ENCODE peak calls at places on chromosomes 12 and 14, in five cellular contexts. J is PC-3, E is PC-9, T is OCI-LY7, D is neural progenitor cell. Y is an unnamed sample.

GRCh38 chr12:51269174-51270066 is 795 bp downstream of the SMAGP start:
- DNase-seq in E (peak; percentile 74), J (peak; percentile 65), D (peak; percentile 90), T (peak; percentile 40), Y (peak; percentile 85)

GRCh38 chr12:87150969-87151662 is 878.1 kb downstream of the C12orf50 start:
- DNase-seq in D (peak; percentile 3), J (peak; percentile 56), E (peak; percentile 46), T (no peak), Y (peak; percentile 45)

GRCh38 chr14:70906785-70907171 is 481 bp upstream of the PCNX1 start:
- DNase-seq in E (no peak), D (no peak), T (no peak), J (no peak), Y (peak; percentile 48)

GRCh38 chr12:76284816-76285750 is 63.1 kb downstream of the BBS10 start:
- DNase-seq in D (no peak), T (no peak), J (peak; percentile 14), E (peak; percentile 24), Y (peak; percentile 27)

GRCh38 chr12:107584523-107584922 is 101.1 kb upstream of the PWP1 start:
- DNase-seq in E (no peak), J (no peak), D (no peak), T (no peak), Y (no peak)

GRCh38 chr12:93185369-93185741 is 192.4 kb upstream of the NUDT4 start:
- DNase-seq in D (no peak), J (no peak), T (no peak), E (no peak), Y (no peak)

GRCh38 chr12:132196038-132196872 is 52.0 kb downstream of the NOC4L start:
- DNase-seq in J (no peak), T (no peak), E (no peak), D (peak; percentile 49), Y (no peak)

GRCh38 chr12:12877789-12878455 is 13.4 kb upstream of the GPRC5A start:
- DNase-seq in T (no peak), D (no peak), E (no peak), J (no peak), Y (no peak)

GRCh38 chr12:109710747-109711595 is 2.7 kb upstream of the FAM222A start:
- DNase-seq in E (peak; percentile 29), D (no peak), J (no peak), T (no peak), Y (no peak)

GRCh38 chr12:93502802-93503623 is 35.7 kb downstream of the MRPL42 start:
- DNase-seq in T (peak; percentile 53), D (peak; percentile 56), E (peak; percentile 41), J (peak; percentile 65), Y (peak; percentile 62)

GRCh38 chr12:88298014-88298682 is 156.0 kb downstream of the TMTC3 start:
- DNase-seq in T (no peak), D (no peak), J (peak; percentile 4), E (no peak), Y (no peak)

GRCh38 chr14:77615231-77616132 is 955 bp downstream of the SPTLC2 start:
- DNase-seq in J (peak; percentile 57), D (peak; percentile 28), E (peak; percentile 33), T (peak; percentile 27), Y (peak; percentile 12)

GRCh38 chr12:65565601-65566560 is 258.4 kb upstream of the HMGA2 start:
- DNase-seq in E (no peak), D (no peak), J (peak; percentile 73), T (no peak), Y (peak; percentile 62)

GRCh38 chr12:4134434-4134762 is 139.2 kb upstream of the CCND2 start:
- DNase-seq in J (no peak), T (no peak), D (peak; percentile 62), E (no peak), Y (no peak)

GRCh38 chr12:116498471-116498870 is 60.7 kb upstream of the MAP1LC3B2 start:
- DNase-seq in J (peak; percentile 72), T (no peak), D (no peak), E (no peak), Y (no peak)

GRCh38 chr14:98494582-98494981 is 777.4 kb downstream of the BCL11B start:
- DNase-seq in T (no peak), D (no peak), J (peak; percentile 7), E (no peak), Y (no peak)

GRCh38 chr12:102454808-102455760 is 25.3 kb downstream of the IGF1 start:
- DNase-seq in T (no peak), E (no peak), J (no peak), D (no peak), Y (peak; percentile 34)

GRCh38 chr14:73749706-73750105 is 35.5 kb upstream of the PNMA1 start:
- DNase-seq in J (peak; percentile 0), D (no peak), E (no peak), T (no peak), Y (peak; percentile 6)

GRCh38 chr12:131452444-131452860 is 258.4 kb upstream of the SFSWAP start:
- DNase-seq in J (peak; percentile 69), E (no peak), D (peak; percentile 54), T (peak; percentile 33), Y (peak; percentile 63)

GRCh38 chr14:65302571-65303184 is 109.9 kb upstream of the FUT8 start:
- DNase-seq in J (peak; percentile 80), D (no peak), E (peak; percentile 34), T (peak; percentile 82), Y (no peak)

GRCh38 chr12:51549637-51550036 is 41.4 kb upstream of the SCN8A start:
- DNase-seq in E (no peak), D (no peak), J (no peak), T (no peak), Y (no peak)

GRCh38 chr12:52042706-52043385 is 8.4 kb upstream of the NR4A1 start:
- DNase-seq in T (no peak), D (no peak), E (no peak), J (no peak), Y (no peak)

GRCh38 chr12:131872154-131873046 is 22.0 kb upstream of the ULK1 start:
- DNase-seq in D (no peak), J (peak; percentile 99), E (peak; percentile 93), T (no peak), Y (peak; percentile 62)

GRCh38 chr14:34348592-34348991 is 113.4 kb downstream of the SPTSSA start:
- DNase-seq in D (no peak), J (no peak), T (no peak), E (no peak), Y (no peak)

GRCh38 chr14:21428930-21429329 is 27.0 kb downstream of the CHD8 start:
- DNase-seq in T (no peak), D (no peak), J (peak; percentile 6), E (no peak), Y (no peak)

GRCh38 chr12:18706798-18707197 is 31.0 kb downstream of the PLCZ1 start:
- DNase-seq in T (no peak), J (peak; percentile 24), D (no peak), E (no peak), Y (no peak)

GRCh38 chr14:23627961-23628360 is 8.2 kb upstream of the DHRS2 start:
- DNase-seq in D (no peak), J (no peak), T (no peak), E (no peak), Y (no peak)

GRCh38 chr14:56794557-56795283 is 15.6 kb downstream of the OTX2 start:
- DNase-seq in T (no peak), J (no peak), E (no peak), D (peak; percentile 69), Y (peak; percentile 22)

GRCh38 chr14:69087061-69087461 is 65.9 kb downstream of the DCAF5 start:
- DNase-seq in J (no peak), T (no peak), E (no peak), D (no peak), Y (no peak)

GRCh38 chr12:120884644-120885043 is 19.5 kb downstream of the SPPL3 start:
- DNase-seq in E (no peak), D (no peak), T (no peak), J (no peak), Y (no peak)
- H4K20me1 ChIP-seq in E (peaks cover 44% of the 10 kb centered on the region), D (peaks cover 57% of the 10 kb centered on the region), T (peaks cover 13% of the 10 kb centered on the region), J (peaks cover 5% of the 10 kb centered on the region), Y (peaks cover 76% of the 10 kb centered on the region)

DNA sequence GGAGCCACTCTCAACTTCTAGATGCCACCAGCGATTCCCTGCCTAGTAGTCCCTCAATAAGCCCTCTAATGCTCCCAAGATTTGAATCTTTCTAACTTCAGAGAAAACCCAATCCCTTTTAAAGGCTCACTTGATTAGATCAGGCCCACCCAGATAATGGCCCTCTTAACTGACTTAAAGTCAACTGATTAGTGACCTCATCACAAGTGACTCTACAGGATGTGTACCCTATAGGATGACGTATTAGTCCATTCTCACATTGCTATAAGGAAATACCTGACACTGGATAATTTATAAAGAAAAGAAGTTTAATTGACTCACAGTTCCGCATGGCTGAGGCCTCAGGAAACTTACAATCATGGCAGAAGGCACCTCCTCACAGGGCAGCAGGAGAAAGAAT is 49.1 kb downstream of the ANKS1B start:
- DNase-seq in D (no peak), E (no peak), T (no peak), J (no peak), Y (no peak)
- H3K9me3 ChIP-seq in D (no peaks in the 10 kb centered on the region), E (no peaks in the 10 kb centered on the region), T (no peaks in the 10 kb centered on the region), J (no peaks in the 10 kb centered on the region), Y (no peaks in the 10 kb centered on the region)

GRCh38 chr14:61701946-61702345 is 6.6 kb downstream of the HIF1A start:
- DNase-seq in T (no peak), D (no peak), E (no peak), J (no peak), Y (no peak)

GRCh38 chr14:61703342-61704129 is 8.2 kb downstream of the HIF1A start:
- DNase-seq in D (no peak), E (no peak), J (no peak), T (no peak), Y (no peak)

GRCh38 chr14:61704554-61704953 is 9.2 kb downstream of the HIF1A start:
- DNase-seq in E (no peak), D (no peak), J (no peak), T (no peak), Y (no peak)

GRCh38 chr14:61706096-61706690 is 10.9 kb downstream of the HIF1A start:
- DNase-seq in T (no peak), E (no peak), D (no peak), J (no peak), Y (no peak)

DNA sequence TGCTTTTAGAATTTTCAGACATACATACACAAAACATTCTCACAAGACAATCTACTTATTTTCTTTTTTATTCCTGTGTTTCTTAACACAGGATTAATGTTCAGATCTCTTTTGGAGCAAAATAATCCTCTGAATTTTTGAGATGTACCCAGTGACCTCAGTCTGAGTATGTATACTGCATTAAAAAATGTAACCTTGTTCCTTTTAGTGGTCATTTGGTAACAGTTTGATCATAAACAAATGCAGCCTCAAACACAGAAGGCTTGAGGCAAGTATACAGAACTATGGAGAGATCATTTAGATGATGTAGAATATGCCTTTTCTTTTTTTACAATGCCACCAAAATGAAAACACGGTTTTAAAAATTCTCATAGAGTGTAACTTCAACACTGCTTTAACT is 9.7 kb downstream of the HIF1A start:
- DNase-seq in T (no peak), D (no peak), E (no peak), J (no peak), Y (no peak)
- H4K20me1 ChIP-seq in T (peaks cover 58% of the 10 kb centered on the region), D (peaks cover 87% of the 10 kb centered on the region), E (peaks cover 93% of the 10 kb centered on the region), J (peaks cover 83% of the 10 kb centered on the region), Y (peaks cover 90% of the 10 kb centered on the region)

DNA sequence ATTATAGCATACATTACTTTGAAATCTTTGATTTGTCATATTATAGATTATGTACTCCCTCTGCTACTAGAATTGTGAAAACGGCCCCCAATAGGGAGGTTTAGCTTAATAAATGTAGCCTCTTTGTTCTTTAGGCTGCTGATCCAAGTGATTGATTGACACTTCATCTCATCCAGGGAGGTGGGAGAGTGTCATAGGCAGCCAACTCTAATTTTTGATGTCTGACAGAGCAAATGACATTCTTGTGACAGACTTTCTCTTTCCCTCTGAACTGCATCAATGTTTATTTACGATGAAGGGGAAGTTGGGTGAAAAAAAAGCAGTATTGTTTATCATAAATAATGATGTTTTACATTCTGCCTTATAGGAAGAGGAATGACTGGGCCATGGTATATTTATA is 221.4 kb downstream of the MDGA2 start:
- DNase-seq in T (no peak), E (no peak), J (no peak), D (no peak), Y (no peak)
- H3K9me3 ChIP-seq in T (no peaks in the 10 kb centered on the region), E (no peaks in the 10 kb centered on the region), J (no peaks in the 10 kb centered on the region), D (no peaks in the 10 kb centered on the region), Y (no peaks in the 10 kb centered on the region)

Y was measured in hepatocyte.